ENCODE peak calls at places on chromosomes 7 and 10, in nine cellular contexts. N is neural crest cell; J is cardiac septum; Y is GM13976; L is psoas muscle; B is fibroblast of the conjunctiva; S is naive thymus-derived CD8-positive, alpha-beta T cell; I is brain microvascular endothelial cell; O is glutamatergic neuron. A is an unnamed sample.

GRCh38 chr10:3811331-3811870 is 26.4 kb upstream of the KLF6 start:
- DNase-seq in J (no peak), O (no peak), B (peak), S (no peak), N (no peak), I (peak), L (no peak), Y (peak), A (no peak)

GRCh38 chr7:20786779-20787651 is at the start of gene SP8:
- DNase-seq in B (no peak), N (peak), L (no peak), S (no peak), Y (no peak), J (no peak), I (no peak), O (peak), A (peak)

GRCh38 chr7:102169651-102170416 is 116.8 kb upstream of the SH2B2 start:
- DNase-seq in I (peak), S (no peak), J (no peak), O (no peak), N (no peak), L (no peak), B (no peak), Y (no peak), A (no peak)

GRCh38 chr10:3716093-3716492 is 68.9 kb downstream of the KLF6 start:
- DNase-seq in I (no peak), S (no peak), O (no peak), Y (no peak), N (no peak), B (no peak), L (no peak), J (no peak), A (no peak)

GRCh38 chr7:133102276-133103060 is 20.6 kb upstream of the CHCHD3 start:
- DNase-seq in J (no peak), B (no peak), S (no peak), Y (no peak), I (no peak), O (no peak), N (no peak), L (no peak), A (no peak)

GRCh38 chr7:144256112-144256511 is 8.5 kb downstream of the OR2A7 start:
- DNase-seq in N (no peak), O (no peak), Y (no peak), I (no peak), L (no peak), J (peak), B (no peak), S (no peak), A (peak)

GRCh38 chr7:22156205-22156604 is 200.7 kb downstream of the RAPGEF5 start:
- DNase-seq in B (no peak), S (no peak), I (peak), Y (no peak), N (no peak), J (no peak), L (no peak), O (no peak), A (no peak)

GRCh38 chr7:50697686-50698085 is 85.0 kb downstream of the GRB10 start:
- DNase-seq in O (no peak), Y (no peak), S (no peak), N (no peak), B (no peak), J (no peak), L (no peak), I (no peak), A (no peak)

GRCh38 chr7:27923308-27923980 is 183.5 kb downstream of the TAX1BP1 start:
- DNase-seq in I (no peak), B (no peak), J (peak), S (no peak), Y (no peak), L (peak), N (no peak), O (no peak), A (no peak)

A was measured in WTC11.